ENCODE peak calls at places on chromosomes 4 and X, in four cellular contexts. P, J, X and S are unnamed samples.

GRCh38 chr4:110007217-110007616 is 94.5 kb downstream of the EGF start:
- DNase-seq in J (no peak), P (no peak), X (no peak), S (no peak)

GRCh38 chrX:134161162-134161561 is 75.8 kb upstream of the CCDC160 start:
- DNase-seq in X (no peak), P (no peak), J (no peak), S (no peak)

GRCh38 chr4:85170241-85170640 is 203.8 kb upstream of the WDFY3 start:
- DNase-seq in P (no peak), X (peak), J (no peak), S (no peak)

GRCh38 chr4:3257125-3257690 is 8.2 kb downstream of the MSANTD1 start:
- DNase-seq in X (peak), J (no peak), P (no peak), S (no peak)

GRCh38 chr4:80197601-80198444 is 520 bp downstream of the PRDM8 start:
- DNase-seq in J (no peak), P (no peak), X (peak), S (no peak)

GRCh38 chrX:10296581-10296980 is 139.8 kb downstream of the CLCN4 start:
- DNase-seq in J (peak), X (no peak), P (no peak), S (peak)

GRCh38 chrX:130174051-130174704 is 2.4 kb downstream of the RAB33A start:
- DNase-seq in X (peak), J (peak), P (no peak), S (peak)

GRCh38 chrX:21735038-21735752 is 22.7 kb downstream of the SMPX start:
- DNase-seq in J (peak), X (peak), P (no peak), S (peak)

GRCh38 chr4:13540446-13541175 is 3.7 kb downstream of the NKX3-2 start:
- DNase-seq in X (no peak), J (no peak), P (no peak), S (no peak)
- H3K9ac ChIP-seq in X (no peak), J (no peak), P (no peak), S (no peak)

GRCh38 chrX:109943092-109943739 is 59.7 kb upstream of the TMEM164 start:
- DNase-seq in X (no peak), J (no peak), P (no peak), S (peak)
- H3K9ac ChIP-seq in X (no peak), J (no peak), P (no peak), S (no peak)

GRCh38 chr4:102867278-102868152 is 1.3 kb upstream of the CISD2 start:
- DNase-seq in X (peak), J (no peak), P (no peak), S (no peak)
- H3K9ac ChIP-seq in X (no peak), J (no peak), P (no peak), S (no peak)

DNA sequence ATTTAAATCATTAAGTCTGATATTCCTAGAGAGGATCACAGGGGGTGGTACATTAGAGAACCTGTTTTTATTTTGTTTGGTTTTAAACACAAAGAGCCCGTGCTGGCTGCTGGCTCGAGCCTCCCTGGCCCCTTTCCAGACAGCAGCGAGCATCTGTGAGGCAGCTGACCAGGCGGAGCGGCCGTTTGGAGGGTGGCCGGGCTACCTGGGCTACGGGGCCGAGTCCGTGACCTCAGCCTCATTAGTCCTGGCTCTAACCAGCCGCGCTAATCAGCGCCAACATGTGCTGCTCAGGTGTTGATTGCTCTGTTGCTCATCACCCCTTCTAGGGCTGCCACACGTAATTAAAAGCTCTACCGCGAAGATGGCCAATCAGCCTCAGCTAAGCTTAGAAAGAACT is 35.3 kb downstream of the DCTD start:
- DNase-seq in P (no peak), J (no peak), X (no peak), S (peak)
- H3K9ac ChIP-seq in P (no peak), J (no peak), X (no peak), S (no peak)

DNA sequence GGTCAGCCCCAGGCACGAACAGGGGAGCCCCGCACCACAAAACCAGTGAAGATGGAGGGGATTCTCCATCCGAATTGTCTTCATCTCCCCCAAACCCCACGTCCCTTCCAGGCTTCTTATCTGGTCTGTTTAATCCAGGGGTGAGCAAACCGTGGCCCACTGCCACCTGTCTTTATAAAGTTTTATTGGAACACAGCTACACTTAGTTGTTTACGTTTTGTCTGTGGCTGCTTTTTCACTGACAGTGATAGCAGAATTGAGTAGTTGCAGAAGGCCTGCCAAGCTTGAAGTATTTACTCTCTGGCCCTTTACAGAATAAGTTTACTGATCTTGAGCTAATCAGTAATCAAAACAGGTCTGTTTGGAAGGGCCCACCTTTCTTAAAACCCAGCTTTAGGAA is 324.0 kb downstream of the ARHGAP10 start:
- DNase-seq in X (no peak), J (no peak), P (no peak), S (no peak)
- H3K9ac ChIP-seq in X (no peak), J (no peak), P (no peak), S (no peak)